ENCODE peak calls at places on chromosomes 7 and 10, in seven cellular contexts. One of them, this sample, is unnamed.

GRCh38 chr7:115332691-115333090 is 410.8 kb downstream of the MDFIC start:
- DNase-seq in neuronal stem cell: no peak
- DNase-seq in mesendoderm: no peak
- DNase-seq in mesenchymal stem cell: no peak
- DNase-seq in H1: no peak
- DNase-seq in IMR-90: peak; percentile 49
- DNase-seq in trophoblast cell: no peak
- DNase-seq in this sample: no peak

GRCh38 chr10:34299105-34299611 is 515.9 kb downstream of the PARD3 start:
- DNase-seq in mesendoderm: no peak
- DNase-seq in IMR-90: peak; percentile 55
- DNase-seq in H1: no peak
- DNase-seq in trophoblast cell: no peak
- DNase-seq in neuronal stem cell: no peak
- DNase-seq in mesenchymal stem cell: peak; percentile 56
- DNase-seq in this sample: no peak

GRCh38 chr10:47383254-47384147 is 592 bp downstream of the ZNF488 start:
- DNase-seq in trophoblast cell: no peak
- DNase-seq in H1: peak; percentile 43
- DNase-seq in mesendoderm: peak; percentile 53
- DNase-seq in IMR-90: no peak
- DNase-seq in neuronal stem cell: no peak
- DNase-seq in mesenchymal stem cell: peak; percentile 9
- DNase-seq in this sample: peak; percentile 84

GRCh38 chr7:8724080-8724718 is 290.8 kb downstream of the NXPH1 start:
- DNase-seq in trophoblast cell: peak; percentile 44
- DNase-seq in mesendoderm: peak; percentile 78
- DNase-seq in mesenchymal stem cell: peak; percentile 19
- DNase-seq in neuronal stem cell: peak; percentile 67
- DNase-seq in H1: peak; percentile 21
- DNase-seq in IMR-90: no peak
- DNase-seq in this sample: peak; percentile 64

GRCh38 chr7:140316165-140316661 is 82.1 kb downstream of the SLC37A3 start:
- DNase-seq in mesenchymal stem cell: peak; percentile 31
- DNase-seq in IMR-90: peak; percentile 73
- DNase-seq in H1: no peak
- DNase-seq in neuronal stem cell: no peak
- DNase-seq in trophoblast cell: peak; percentile 95
- DNase-seq in mesendoderm: no peak
- DNase-seq in this sample: no peak

GRCh38 chr10:103967433-103968142 is 648 bp downstream of the SLK start:
- DNase-seq in trophoblast cell: peak; percentile 49
- DNase-seq in H1: no peak
- DNase-seq in neuronal stem cell: peak; percentile 9
- DNase-seq in mesendoderm: peak; percentile 37
- DNase-seq in IMR-90: no peak
- DNase-seq in mesenchymal stem cell: peak; percentile 51
- DNase-seq in this sample: no peak

GRCh38 chr7:39054731-39055130 is 77.0 kb downstream of the POU6F2 start:
- DNase-seq in neuronal stem cell: no peak
- DNase-seq in H1: no peak
- DNase-seq in IMR-90: no peak
- DNase-seq in trophoblast cell: no peak
- DNase-seq in mesendoderm: peak; percentile 15
- DNase-seq in mesenchymal stem cell: no peak
- DNase-seq in this sample: no peak

GRCh38 chr10:123576706-123577105 is 89.4 kb upstream of the GPR26 start:
- DNase-seq in IMR-90: no peak
- DNase-seq in H1: no peak
- DNase-seq in neuronal stem cell: no peak
- DNase-seq in mesendoderm: no peak
- DNase-seq in mesenchymal stem cell: no peak
- DNase-seq in trophoblast cell: no peak
- DNase-seq in this sample: no peak

GRCh38 chr10:15361131-15361530 is 10.0 kb downstream of the FAM171A1 start:
- DNase-seq in mesenchymal stem cell: no peak
- DNase-seq in IMR-90: no peak
- DNase-seq in neuronal stem cell: no peak
- DNase-seq in H1: no peak
- DNase-seq in trophoblast cell: no peak
- DNase-seq in mesendoderm: no peak
- DNase-seq in this sample: no peak

GRCh38 chr10:101778781-101779543 is 3.0 kb upstream of the FGF8 start:
- DNase-seq in trophoblast cell: peak; percentile 33
- DNase-seq in IMR-90: no peak
- DNase-seq in mesendoderm: peak; percentile 91
- DNase-seq in mesenchymal stem cell: peak; percentile 68
- DNase-seq in H1: no peak
- DNase-seq in neuronal stem cell: peak; percentile 62
- DNase-seq in this sample: peak; percentile 94

GRCh38 chr7:155796381-155797261 is 15.6 kb downstream of the SHH start:
- DNase-seq in neuronal stem cell: no peak
- DNase-seq in mesendoderm: peak; percentile 40
- DNase-seq in mesenchymal stem cell: no peak
- DNase-seq in H1: no peak
- DNase-seq in IMR-90: no peak
- DNase-seq in trophoblast cell: peak; percentile 60
- DNase-seq in this sample: peak; percentile 81

GRCh38 chr7:24401628-24402593 is 117.9 kb downstream of the NPY start:
- DNase-seq in mesenchymal stem cell: peak; percentile 32
- DNase-seq in H1: no peak
- DNase-seq in IMR-90: peak; percentile 40
- DNase-seq in trophoblast cell: peak; percentile 55
- DNase-seq in mesendoderm: peak; percentile 36
- DNase-seq in neuronal stem cell: no peak
- DNase-seq in this sample: no peak

GRCh38 chr7:31175672-31176071 is 123.6 kb downstream of the ADCYAP1R1 start:
- DNase-seq in mesenchymal stem cell: no peak
- DNase-seq in mesendoderm: peak; percentile 22
- DNase-seq in trophoblast cell: no peak
- DNase-seq in H1: no peak
- DNase-seq in neuronal stem cell: no peak
- DNase-seq in IMR-90: no peak
- DNase-seq in this sample: no peak

GRCh38 chr7:100691676-100692577 is 2.1 kb downstream of the GIGYF1 start:
- DNase-seq in mesendoderm: peak; percentile 92
- DNase-seq in IMR-90: peak; percentile 61
- DNase-seq in H1: peak; percentile 54
- DNase-seq in trophoblast cell: peak; percentile 88
- DNase-seq in mesenchymal stem cell: peak; percentile 73
- DNase-seq in neuronal stem cell: peak; percentile 92
- DNase-seq in this sample: peak; percentile 89

GRCh38 chr10:102656791-102657371 is 12.6 kb downstream of the TRIM8 start:
- DNase-seq in IMR-90: no peak
- DNase-seq in neuronal stem cell: no peak
- DNase-seq in mesenchymal stem cell: no peak
- DNase-seq in mesendoderm: no peak
- DNase-seq in H1: no peak
- DNase-seq in trophoblast cell: no peak
- DNase-seq in this sample: no peak

GRCh38 chr7:43869898-43870240 is 552 bp upstream of the MRPS24 start:
- DNase-seq in trophoblast cell: peak; percentile 98
- DNase-seq in IMR-90: peak; percentile 96
- DNase-seq in H1: no peak
- DNase-seq in mesendoderm: peak; percentile 65
- DNase-seq in mesenchymal stem cell: peak; percentile 96
- DNase-seq in neuronal stem cell: no peak
- DNase-seq in this sample: no peak

GRCh38 chr7:30915751-30916150 is 4.1 kb downstream of the AQP1 start:
- DNase-seq in trophoblast cell: no peak
- DNase-seq in mesendoderm: no peak
- DNase-seq in mesenchymal stem cell: no peak
- DNase-seq in neuronal stem cell: no peak
- DNase-seq in IMR-90: no peak
- DNase-seq in H1: no peak
- DNase-seq in this sample: no peak

GRCh38 chr7:80876894-80877414 is 41.9 kb downstream of the SEMA3C start:
- DNase-seq in trophoblast cell: peak; percentile 87
- DNase-seq in mesendoderm: peak; percentile 21
- DNase-seq in IMR-90: peak; percentile 56
- DNase-seq in mesenchymal stem cell: peak; percentile 82
- DNase-seq in H1: no peak
- DNase-seq in neuronal stem cell: no peak
- DNase-seq in this sample: no peak

GRCh38 chr7:159115601-159116501 is 28.8 kb downstream of the VIPR2 start:
- DNase-seq in mesenchymal stem cell: no peak
- DNase-seq in H1: no peak
- DNase-seq in neuronal stem cell: no peak
- DNase-seq in mesendoderm: no peak
- DNase-seq in IMR-90: no peak
- DNase-seq in trophoblast cell: no peak
- DNase-seq in this sample: no peak

GRCh38 chr10:17474595-17474994 is 20.2 kb upstream of the ST8SIA6 start:
- DNase-seq in neuronal stem cell: no peak
- DNase-seq in IMR-90: peak; percentile 11
- DNase-seq in mesenchymal stem cell: peak; percentile 22
- DNase-seq in H1: no peak
- DNase-seq in trophoblast cell: no peak
- DNase-seq in mesendoderm: peak; percentile 8
- DNase-seq in this sample: no peak

GRCh38 chr10:33559105-33559504 is 224.6 kb upstream of the NRP1 start:
- DNase-seq in H1: no peak
- DNase-seq in mesenchymal stem cell: no peak
- DNase-seq in mesendoderm: no peak
- DNase-seq in trophoblast cell: no peak
- DNase-seq in neuronal stem cell: no peak
- DNase-seq in IMR-90: peak; percentile 79
- DNase-seq in this sample: no peak

GRCh38 chr7:26990268-26990667 is 105.5 kb downstream of the HOXA1 start:
- DNase-seq in mesenchymal stem cell: peak; percentile 10
- DNase-seq in trophoblast cell: no peak
- DNase-seq in IMR-90: peak; percentile 33
- DNase-seq in mesendoderm: no peak
- DNase-seq in neuronal stem cell: no peak
- DNase-seq in H1: no peak
- DNase-seq in this sample: no peak

GRCh38 chr7:108016841-108017775 is 14.1 kb upstream of the LAMB1 start:
- DNase-seq in IMR-90: peak; percentile 70
- DNase-seq in neuronal stem cell: no peak
- DNase-seq in mesendoderm: no peak
- DNase-seq in trophoblast cell: peak; percentile 28
- DNase-seq in mesenchymal stem cell: no peak
- DNase-seq in H1: no peak
- DNase-seq in this sample: no peak

GRCh38 chr10:69797959-69798358 is 3.7 kb upstream of the COL13A1 start:
- DNase-seq in H1: no peak
- DNase-seq in trophoblast cell: no peak
- DNase-seq in IMR-90: no peak
- DNase-seq in neuronal stem cell: no peak
- DNase-seq in mesendoderm: no peak
- DNase-seq in mesenchymal stem cell: no peak
- DNase-seq in this sample: no peak

GRCh38 chr7:134669845-134670373 is 23.3 kb downstream of the BPGM start:
- DNase-seq in IMR-90: peak; percentile 96
- DNase-seq in mesendoderm: no peak
- DNase-seq in neuronal stem cell: no peak
- DNase-seq in mesenchymal stem cell: peak; percentile 97
- DNase-seq in trophoblast cell: peak; percentile 32
- DNase-seq in H1: no peak
- DNase-seq in this sample: no peak

GRCh38 chr7:30070052-30070451 is 41.8 kb downstream of the PLEKHA8 start:
- DNase-seq in mesenchymal stem cell: no peak
- DNase-seq in trophoblast cell: no peak
- DNase-seq in IMR-90: no peak
- DNase-seq in H1: no peak
- DNase-seq in mesendoderm: no peak
- DNase-seq in neuronal stem cell: no peak
- DNase-seq in this sample: no peak

GRCh38 chr10:99958806-99959205 is 50.9 kb downstream of the DNMBP start:
- DNase-seq in mesenchymal stem cell: no peak
- DNase-seq in IMR-90: no peak
- DNase-seq in neuronal stem cell: no peak
- DNase-seq in trophoblast cell: no peak
- DNase-seq in mesendoderm: no peak
- DNase-seq in H1: no peak
- DNase-seq in this sample: no peak

GRCh38 chr7:146655928-146656797 is 539.6 kb downstream of the CNTNAP2 start:
- DNase-seq in mesendoderm: no peak
- DNase-seq in mesenchymal stem cell: peak; percentile 9
- DNase-seq in neuronal stem cell: no peak
- DNase-seq in trophoblast cell: no peak
- DNase-seq in IMR-90: no peak
- DNase-seq in H1: no peak
- DNase-seq in this sample: no peak

GRCh38 chr10:35236739-35237138 is 99.6 kb upstream of the CCNY start:
- DNase-seq in mesenchymal stem cell: no peak
- DNase-seq in H1: no peak
- DNase-seq in neuronal stem cell: no peak
- DNase-seq in trophoblast cell: peak; percentile 8
- DNase-seq in mesendoderm: no peak
- DNase-seq in IMR-90: peak; percentile 37
- DNase-seq in this sample: no peak

GRCh38 chr7:36642010-36642409 is 82.3 kb downstream of the AOAH start:
- DNase-seq in mesenchymal stem cell: no peak
- DNase-seq in IMR-90: no peak
- DNase-seq in neuronal stem cell: no peak
- DNase-seq in H1: no peak
- DNase-seq in mesendoderm: no peak
- DNase-seq in trophoblast cell: no peak
- DNase-seq in this sample: no peak
- H3K4ac ChIP-seq in mesenchymal stem cell: no peak overlapping the region
- H3K4ac ChIP-seq in IMR-90: no peak overlapping the region
- H3K4ac ChIP-seq in neuronal stem cell: no peak overlapping the region
- H3K4ac ChIP-seq in H1: no peak overlapping the region
- H3K4ac ChIP-seq in mesendoderm: no peak overlapping the region
- H3K4ac ChIP-seq in trophoblast cell: no peak overlapping the region
- H3K4ac ChIP-seq in this sample: no peak overlapping the region

GRCh38 chr7:93142127-93142526 is 6.1 kb downstream of the SAMD9L start:
- DNase-seq in H1: no peak
- DNase-seq in trophoblast cell: no peak
- DNase-seq in mesenchymal stem cell: no peak
- DNase-seq in IMR-90: no peak
- DNase-seq in mesendoderm: no peak
- DNase-seq in neuronal stem cell: no peak
- DNase-seq in this sample: no peak
- H3K27ac ChIP-seq in H1: no peak overlapping the region
- H3K27ac ChIP-seq in trophoblast cell: no peak overlapping the region
- H3K27ac ChIP-seq in mesenchymal stem cell: no peak overlapping the region
- H3K27ac ChIP-seq in IMR-90: no peak overlapping the region
- H3K27ac ChIP-seq in mesendoderm: no peak overlapping the region
- H3K27ac ChIP-seq in neuronal stem cell: no peak overlapping the region
- H3K27ac ChIP-seq in this sample: no peak overlapping the region

GRCh38 chr7:111559665-111560064 is 2.6 kb downstream of the IMMP2L start:
- DNase-seq in H1: no peak
- DNase-seq in trophoblast cell: no peak
- DNase-seq in mesendoderm: no peak
- DNase-seq in neuronal stem cell: no peak
- DNase-seq in mesenchymal stem cell: no peak
- DNase-seq in IMR-90: no peak
- DNase-seq in this sample: no peak
- H2BK5ac ChIP-seq in H1: no peak overlapping the region
- H2BK5ac ChIP-seq in trophoblast cell: no peak overlapping the region
- H2BK5ac ChIP-seq in mesendoderm: no peak overlapping the region
- H2BK5ac ChIP-seq in neuronal stem cell: no peak overlapping the region
- H2BK5ac ChIP-seq in mesenchymal stem cell: no peak overlapping the region
- H2BK5ac ChIP-seq in IMR-90: no peak overlapping the region
- H2BK5ac ChIP-seq in this sample: no peak overlapping the region

DNA sequence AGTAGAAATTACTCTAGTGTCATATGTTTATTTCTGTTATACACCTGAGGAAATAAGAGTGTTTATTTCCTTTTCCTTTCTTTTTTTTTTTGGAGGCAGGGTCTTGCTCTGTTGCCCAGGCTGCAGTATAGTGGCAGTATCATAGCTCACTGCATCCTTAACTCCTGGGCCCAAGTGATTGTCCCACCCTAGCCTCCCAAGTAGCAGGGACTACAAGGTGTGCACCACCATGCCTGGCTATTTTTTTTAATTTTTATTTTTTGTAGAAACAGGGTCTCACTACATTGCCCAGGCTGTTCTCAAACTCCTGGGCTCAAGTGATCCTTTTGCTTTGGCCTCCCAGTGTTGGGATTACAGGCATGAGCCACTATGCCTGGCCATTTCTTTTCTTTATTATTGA is 37.8 kb downstream of the TBC1D12 start:
- DNase-seq in IMR-90: no peak
- DNase-seq in mesenchymal stem cell: no peak
- DNase-seq in trophoblast cell: no peak
- DNase-seq in H1: no peak
- DNase-seq in mesendoderm: no peak
- DNase-seq in neuronal stem cell: no peak
- DNase-seq in this sample: no peak
- H3K4ac ChIP-seq in IMR-90: no peak overlapping the region
- H3K4ac ChIP-seq in mesenchymal stem cell: no peak overlapping the region
- H3K4ac ChIP-seq in trophoblast cell: no peak overlapping the region
- H3K4ac ChIP-seq in H1: no peak overlapping the region
- H3K4ac ChIP-seq in mesendoderm: no peak overlapping the region
- H3K4ac ChIP-seq in neuronal stem cell: no peak overlapping the region
- H3K4ac ChIP-seq in this sample: no peak overlapping the region